ENCODE peak calls at places on chromosomes 11 and 22, in five cellular contexts. U is adrenal gland, L is colonic mucosa, E is spleen, J is neural progenitor cell. C is an unnamed sample.

GRCh38 chr11:11909727-11910126 is 68.0 kb downstream of the USP47 start:
- DNase-seq in E (no peak), L (no peak), U (no peak), J (no peak), C (no peak)

GRCh38 chr22:27124336-27125023 is 467.1 kb downstream of the MIAT start:
- DNase-seq in U (peak), E (no peak), J (no peak), L (peak), C (no peak)

GRCh38 chr22:25235547-25236290 is 16.3 kb downstream of the CRYBB2 start:
- DNase-seq in E (peak), J (peak), L (peak), U (peak), C (peak)

GRCh38 chr11:91446267-91446666 is 778.4 kb upstream of the FAT3 start:
- DNase-seq in E (no peak), L (no peak), J (no peak), U (no peak), C (no peak)

GRCh38 chr11:108872781-108873291 is 208.0 kb downstream of the DDX10 start:
- DNase-seq in U (no peak), E (no peak), J (no peak), L (no peak), C (no peak)

GRCh38 chr11:10379022-10379421 is 74.1 kb downstream of the ADM start:
- DNase-seq in J (peak), E (no peak), U (no peak), L (no peak), C (no peak)

GRCh38 chr11:35304393-35304790 is 115.0 kb downstream of the SLC1A2 start:
- DNase-seq in J (no peak), U (no peak), E (no peak), L (no peak), C (peak)

GRCh38 chr11:83092488-83093384 is 21.0 kb upstream of the RAB30 start:
- DNase-seq in J (no peak), U (peak), E (no peak), L (peak), C (no peak)

GRCh38 chr22:46149998-46150549 is at the start of gene PPARA:
- DNase-seq in U (peak), J (peak), L (peak), E (peak), C (peak)

GRCh38 chr11:62689421-62690183 is at the start of gene LRRN4CL:
- DNase-seq in J (no peak), L (peak), E (no peak), U (peak), C (no peak)

GRCh38 chr11:127345819-127346459 is 345.4 kb upstream of the KIRREL3 start:
- DNase-seq in U (peak), E (no peak), L (no peak), J (peak), C (peak)

GRCh38 chr22:34160117-34160758 is 240.0 kb upstream of the LARGE1 start:
- DNase-seq in L (no peak), J (peak), U (no peak), E (no peak), C (no peak)

GRCh38 chr11:3853935-3854659 is 1.4 kb upstream of the STIM1 start:
- DNase-seq in J (no peak), E (peak), U (no peak), L (peak), C (peak)

GRCh38 chr11:65224939-65225283 is 36.9 kb upstream of the POLA2 start:
- DNase-seq in E (no peak), J (peak), U (peak), L (no peak), C (no peak)

GRCh38 chr11:115126515-115127208 is 377.6 kb downstream of the CADM1 start:
- DNase-seq in E (no peak), J (no peak), L (no peak), U (no peak), C (peak)

GRCh38 chr11:30424851-30425250 is 101.9 kb downstream of the ARL14EP start:
- DNase-seq in J (no peak), E (no peak), U (no peak), L (no peak), C (no peak)

GRCh38 chr11:45053736-45054446 is 92.5 kb upstream of the PRDM11 start:
- DNase-seq in J (no peak), U (no peak), L (no peak), E (no peak), C (no peak)

GRCh38 chr11:97502201-97502600 is 1112.4 kb downstream of the JRKL start:
- DNase-seq in E (no peak), L (no peak), J (no peak), U (no peak), C (no peak)

GRCh38 chr11:129230006-129230405 is 37.9 kb upstream of the ARHGAP32 start:
- DNase-seq in J (no peak), E (no peak), L (no peak), U (no peak), C (no peak)

GRCh38 chr11:93838967-93839366 is 11.5 kb downstream of the VSTM5 start:
- DNase-seq in U (no peak), L (no peak), E (no peak), J (no peak), C (no peak)

GRCh38 chr11:134949121-134949591 is 537.1 kb upstream of the B3GAT1 start:
- DNase-seq in J (no peak), U (peak), L (no peak), E (no peak), C (no peak)

GRCh38 chr11:27699242-27699925 is 871 bp downstream of the BDNF start:
- DNase-seq in L (no peak), J (peak), E (no peak), U (no peak), C (no peak)

GRCh38 chr11:27698872-27699241 is 1.4 kb downstream of the BDNF start:
- DNase-seq in J (peak), L (peak), E (peak), U (peak), C (peak)

GRCh38 chr11:27696961-27697360 is 3.3 kb downstream of the BDNF start:
- DNase-seq in U (no peak), E (no peak), J (no peak), L (no peak), C (no peak)

GRCh38 chr11:27696112-27696511 is 4.1 kb downstream of the BDNF start:
- DNase-seq in E (no peak), U (no peak), J (no peak), L (no peak), C (no peak)

GRCh38 chr11:27697679-27698275 is 2.5 kb downstream of the BDNF start:
- DNase-seq in U (no peak), L (no peak), J (no peak), E (no peak), C (no peak)
- H3K4me3 ChIP-seq in U (no peak), L (no peak), J (peak), E (no peak), C (no peak)

GRCh38 chr11:77634724-77635123 is 2.9 kb downstream of the CLNS1A start:
- DNase-seq in J (no peak), U (no peak), E (no peak), L (no peak), C (no peak)

GRCh38 chr11:77636738-77637344 is 753 bp downstream of the CLNS1A start:
- DNase-seq in J (peak), U (no peak), L (no peak), E (no peak), C (peak)

GRCh38 chr11:77633856-77634425 is 3.7 kb downstream of the CLNS1A start:
- DNase-seq in U (no peak), J (no peak), L (no peak), E (no peak), C (no peak)

GRCh38 chr11:77642228-77642627 is 4.6 kb upstream of the CLNS1A start:
- DNase-seq in E (no peak), L (no peak), U (no peak), J (no peak), C (no peak)

DNA sequence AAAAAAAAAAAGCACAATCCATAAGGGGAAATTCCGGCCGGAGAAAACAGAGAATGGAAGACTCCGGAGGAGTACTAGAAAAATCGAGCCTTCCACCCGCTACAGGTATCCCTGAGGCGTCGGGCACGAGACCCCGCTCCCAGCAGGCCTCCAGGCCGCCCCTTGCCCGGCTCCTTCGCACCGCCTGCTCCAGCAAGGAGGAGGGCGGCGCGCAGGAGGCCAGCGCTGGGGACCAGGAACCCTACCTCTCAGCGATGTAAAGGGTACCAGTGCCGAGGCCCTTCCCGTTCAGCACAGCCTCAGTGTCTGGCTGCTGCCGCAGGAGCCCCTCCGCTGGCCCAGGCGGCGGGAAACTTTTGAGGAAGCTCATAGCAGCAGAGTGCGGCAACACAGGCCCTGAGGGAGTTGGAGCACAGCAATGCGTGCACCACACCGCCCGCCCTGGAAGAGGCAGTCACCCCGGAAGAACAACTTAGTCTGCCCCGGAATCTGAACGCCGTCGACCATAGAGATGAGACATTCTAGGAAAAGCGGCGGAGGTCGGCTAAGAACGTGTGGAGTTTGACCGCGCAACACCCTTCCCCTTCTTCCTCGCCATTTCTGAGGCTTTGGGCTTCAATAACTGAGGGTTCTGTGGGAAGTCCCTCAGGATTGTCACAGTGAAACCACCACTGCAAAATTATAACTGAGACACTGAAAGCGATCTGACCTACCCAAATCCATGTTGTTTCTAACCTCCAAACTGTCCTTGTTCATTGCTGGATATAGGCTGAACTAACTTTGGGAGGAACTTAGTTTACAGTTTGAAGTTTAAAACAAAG is at the start of gene CLNS1A:
- DNase-seq in E (peak), J (peak), L (peak), U (peak), C (peak)
- TF ChIP-seq CTCF in E (no peak), J (no peak), L (no peak), U (no peak), C (no peak)

DNA sequence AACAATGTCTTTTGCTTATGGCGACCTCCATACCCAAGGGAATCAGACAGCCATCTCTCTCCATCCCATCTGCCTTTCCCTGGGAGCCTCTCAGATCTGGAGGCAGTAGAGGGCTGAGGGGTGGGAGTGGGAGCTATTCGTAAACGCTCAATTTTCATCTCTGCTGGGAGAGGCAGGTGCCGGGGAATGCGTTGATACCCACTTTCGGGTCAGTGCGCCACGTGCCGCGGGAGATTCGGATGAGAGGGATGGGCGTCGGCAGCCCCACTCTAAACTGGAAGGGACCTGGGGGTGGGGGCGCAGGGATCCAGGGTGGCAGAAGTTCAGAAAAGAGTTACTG is 1.4 kb downstream of the ADAMTS8 start:
- DNase-seq in J (no peak), U (no peak), L (no peak), E (no peak), C (no peak)
- H3K4me3 ChIP-seq in J (peak), U (no peak), L (peak), E (no peak), C (no peak)

DNA sequence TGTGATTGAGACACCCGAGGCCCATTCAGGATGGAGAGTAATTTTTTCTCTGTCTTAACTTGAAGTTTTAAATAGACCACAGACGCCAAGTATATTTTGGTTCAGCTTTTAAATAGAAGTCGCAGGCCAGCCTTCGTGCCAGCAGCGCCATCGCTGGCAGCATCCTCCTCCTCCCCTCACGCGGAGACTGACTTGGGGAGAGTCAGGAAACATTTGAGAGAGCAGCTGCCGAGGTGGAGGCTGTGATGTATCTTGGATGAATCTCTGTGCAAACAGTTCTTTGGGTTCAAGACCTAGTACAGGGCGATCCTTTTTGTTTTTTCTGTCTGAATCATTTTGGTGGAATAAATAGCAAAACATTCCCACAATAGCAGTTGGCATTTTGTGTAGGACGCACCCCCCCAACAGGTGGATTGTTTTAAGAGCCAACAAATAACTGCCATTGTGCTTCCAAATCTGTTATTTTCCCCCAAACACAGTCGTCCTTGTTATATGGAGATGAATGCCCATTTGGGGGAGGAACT is 920 bp upstream of the DMC1 start:
- DNase-seq in J (peak), U (peak), E (peak), L (peak), C (peak)
- TF ChIP-seq CTCF in J (peak), U (no peak), E (no peak), L (no peak), C (no peak)

GRCh38 chr11:13011366-13012036 is 2.4 kb downstream of the RASSF10 start:
- DNase-seq in J (no peak), E (no peak), U (no peak), L (no peak), C (no peak)
- H3K4me3 ChIP-seq in J (peak), E (no peak), U (no peak), L (no peak), C (no peak)

GRCh38 chr11:8087185-8087584 is 6.2 kb downstream of the TUB start:
- DNase-seq in L (no peak), U (no peak), E (peak), J (peak), C (peak)
- TF ChIP-seq CTCF in L (no peak), U (no peak), E (no peak), J (peak), C (no peak)

GRCh38 chr11:20157768-20158167 is 2.5 kb downstream of the DBX1 start:
- DNase-seq in L (no peak), E (no peak), J (peak), U (no peak), C (no peak)

GRCh38 chr11:20156280-20156875 is 3.9 kb downstream of the DBX1 start:
- DNase-seq in J (peak), U (no peak), L (peak), E (peak), C (no peak)

GRCh38 chr11:20155683-20156279 is 4.5 kb downstream of the DBX1 start:
- DNase-seq in L (no peak), E (no peak), J (peak), U (no peak), C (no peak)

GRCh38 chr11:20158597-20159257 is 1.5 kb downstream of the DBX1 start:
- DNase-seq in J (peak), E (no peak), U (peak), L (no peak), C (peak)

DNA sequence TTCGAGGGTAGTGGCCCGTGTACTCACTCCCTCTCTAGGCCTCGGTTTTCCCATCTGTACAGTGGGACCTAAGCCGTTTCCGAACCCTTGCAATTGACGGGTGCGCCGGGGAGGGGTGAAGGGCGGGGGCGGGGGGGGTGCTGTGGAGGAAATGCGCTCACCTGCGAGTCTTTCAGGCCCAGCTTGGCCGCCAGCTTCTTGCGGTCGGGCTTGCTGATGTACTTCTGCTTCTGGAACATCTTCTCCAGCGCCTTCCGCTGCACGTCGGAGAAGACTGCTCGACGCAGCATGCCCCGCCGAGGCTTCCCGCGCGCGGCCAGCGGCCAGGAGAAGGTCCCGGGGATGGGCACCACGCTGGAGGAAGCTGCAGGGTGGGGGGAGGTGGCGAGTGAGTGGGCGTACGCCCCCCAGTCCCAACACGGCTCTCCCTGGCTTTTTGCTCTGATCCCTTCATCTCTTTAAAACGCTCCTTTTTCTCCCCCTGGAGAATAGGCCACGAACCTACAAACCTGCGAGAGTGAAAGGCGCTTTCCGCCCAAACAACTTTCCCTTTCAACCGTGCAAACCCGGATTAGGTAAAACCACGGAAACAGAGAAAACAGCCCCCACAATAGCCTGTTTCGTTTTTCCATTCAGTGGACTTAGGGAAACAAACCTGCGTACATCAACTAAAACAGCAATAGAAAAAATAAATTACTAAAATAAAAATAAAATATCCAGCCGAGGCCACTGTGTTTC is 3.2 kb downstream of the DBX1 start:
- DNase-seq in U (no peak), L (no peak), E (peak), J (peak), C (peak)
- H3K4me3 ChIP-seq in U (no peak), L (peak), E (peak), J (peak), C (peak)

C was measured in GM12865.